ENCODE peak calls at places on chromosomes 2 and 18, in five cellular contexts. D, P, K, W and C are unnamed samples.

GRCh38 chr2:31141513-31141912 is 3.3 kb upstream of the GALNT14 start:
- DNase-seq in P (no peak), K (no peak), D (no peak), W (no peak), C (no peak)

GRCh38 chr18:13649397-13650252 is 76.7 kb downstream of the FAM210A start:
- DNase-seq in K (no peak), D (no peak), P (no peak), W (no peak), C (no peak)

GRCh38 chr2:20796374-20796791 is 26.5 kb downstream of the LDAH start:
- DNase-seq in W (peak; percentile 25), P (peak; percentile 76), K (no peak), D (peak; percentile 42), C (no peak)

GRCh38 chr18:74497308-74497640 is 1.1 kb downstream of the CNDP2 start:
- DNase-seq in W (no peak), P (no peak), D (no peak), K (no peak), C (no peak)

GRCh38 chr2:101063352-101063751 is 61.3 kb downstream of the RPL31 start:
- DNase-seq in W (peak; percentile 78), P (peak; percentile 78), D (no peak), K (no peak), C (peak; percentile 53)

GRCh38 chr2:30656079-30656478 is 151.2 kb downstream of the CAPN13 start:
- DNase-seq in D (no peak), P (peak; percentile 26), W (peak; percentile 17), K (no peak), C (peak; percentile 80)

GRCh38 chr18:32018331-32019250 is at the start of gene RNF125:
- DNase-seq in W (peak; percentile 80), P (peak; percentile 94), K (peak; percentile 87), D (peak; percentile 88), C (peak; percentile 86)

GRCh38 chr18:21192308-21192624 is 49.8 kb upstream of the GREB1L start:
- DNase-seq in W (no peak), P (no peak), D (no peak), K (no peak), C (no peak)

GRCh38 chr2:204019572-204020501 is 83.3 kb downstream of the ICOS start:
- DNase-seq in K (no peak), D (no peak), W (no peak), P (peak; percentile 96), C (peak; percentile 63)

GRCh38 chr18:7600036-7600435 is 32.9 kb downstream of the PTPRM start:
- DNase-seq in W (no peak), P (no peak), K (no peak), D (no peak), C (no peak)
- H3K4me1 ChIP-seq in W (no peaks in the 10 kb centered on the region), P (peaks cover 16% of the 10 kb centered on the region), K (no peaks in the 10 kb centered on the region), D (no peaks in the 10 kb centered on the region), C (peaks cover 24% of the 10 kb centered on the region)

GRCh38 chr2:70904371-70905216 is 31.1 kb upstream of the ATP6V1B1 start:
- DNase-seq in W (no peak), K (no peak), P (no peak), D (no peak), C (no peak)
- TF ChIP-seq EZH2 in W (no peak), K (no peak), P (no peak), D (peak; percentile 69), C (peak; percentile 32)

GRCh38 chr2:167191588-167191987 is 303.3 kb downstream of the XIRP2 start:
- DNase-seq in P (no peak), D (no peak), K (no peak), W (no peak), C (peak; percentile 75)
- H3K4me1 ChIP-seq in P (peaks cover 20% of the 10 kb centered on the region), D (no peaks in the 10 kb centered on the region), K (no peaks in the 10 kb centered on the region), W (peaks cover 14% of the 10 kb centered on the region), C (peaks cover 33% of the 10 kb centered on the region)

GRCh38 chr2:209685340-209685739 is 86.3 kb upstream of the UNC80 start:
- DNase-seq in P (no peak), W (no peak), D (no peak), K (no peak), C (no peak)
- TF ChIP-seq EZH2 in P (no peak), W (no peak), D (no peak), K (no peak), C (no peak)

GRCh38 chr18:33914399-33914798 is 310.3 kb downstream of the NOL4 start:
- DNase-seq in D (no peak), P (peak; percentile 67), K (no peak), W (peak; percentile 8), C (peak; percentile 67)
- H3K4me1 ChIP-seq in D (no peaks in the 10 kb centered on the region), P (peaks cover 12% of the 10 kb centered on the region), K (no peaks in the 10 kb centered on the region), W (no peaks in the 10 kb centered on the region), C (peaks cover 12% of the 10 kb centered on the region)